ENCODE peak calls at places on chromosome 6, in seven cellular contexts. M, U, T, N, R, S and C are unnamed samples. For H3K27me3, the result is how much of the 10 kb centered on the place peaks cover.

GRCh38 chr6:138576303-138576702 is 77.0 kb upstream of the NHSL1 start:
- DNase-seq in M (no peak), U (peak), T (no peak), N (no peak), R (no peak), S (no peak), C (no peak)

GRCh38 chr6:42960243-42961019 is at the start of gene GNMT:
- DNase-seq in M (peak), U (peak), T (peak), N (peak), R (peak), S (no peak), C (peak)

GRCh38 chr6:3085074-3085473 is 16.8 kb downstream of the RIPK1 start:
- DNase-seq in M (no peak), U (no peak), T (peak), N (no peak), R (no peak), S (no peak), C (no peak)

GRCh38 chr6:131029661-131030297 is 33.3 kb downstream of the EPB41L2 start:
- DNase-seq in M (peak), U (peak), T (no peak), N (no peak), R (no peak), S (no peak), C (peak)

GRCh38 chr6:129186988-129187387 is 304.1 kb downstream of the LAMA2 start:
- DNase-seq in M (peak), U (no peak), T (no peak), N (no peak), R (peak), S (peak), C (no peak)

GRCh38 chr6:119129968-119130484 is 51.6 kb upstream of the FAM184A start:
- DNase-seq in M (peak), U (no peak), T (peak), N (no peak), R (peak), S (peak), C (no peak)

GRCh38 chr6:8029243-8029870 is 34.8 kb downstream of the BLOC1S5 start:
- DNase-seq in M (peak), U (peak), T (no peak), N (no peak), R (no peak), S (no peak), C (no peak)

GRCh38 chr6:72619883-72620696 is 1.8 kb upstream of the KCNQ5 start:
- DNase-seq in M (peak), U (peak), T (peak), N (peak), R (no peak), S (no peak), C (peak)

GRCh38 chr6:140485740-140486467 is 1111.5 kb upstream of the CITED2 start:
- DNase-seq in M (peak), U (no peak), T (no peak), N (no peak), R (peak), S (peak), C (no peak)
- H3K27ac ChIP-seq in M (peak), U (no peak), T (peak), N (no peak), R (peak), S (peak), C (no peak)

DNA sequence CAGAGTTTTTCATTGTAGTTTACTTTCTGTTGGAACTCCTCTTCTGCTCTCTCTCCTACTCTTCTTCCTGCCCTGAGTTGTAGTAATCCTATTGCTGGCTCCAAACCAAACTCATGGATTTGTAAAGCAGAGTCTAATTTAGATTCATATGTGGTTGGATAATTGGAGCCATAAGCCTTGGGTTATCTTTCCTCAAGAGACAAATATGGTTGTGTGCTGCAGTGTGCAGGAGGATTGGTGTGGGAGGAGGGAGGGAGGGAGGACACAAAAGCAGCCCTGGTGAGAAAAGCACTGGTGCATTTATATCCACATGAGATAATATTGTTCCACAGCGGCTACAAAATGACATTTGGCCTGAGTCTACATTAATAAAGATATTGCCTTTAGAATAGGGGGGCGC is 4.2 kb downstream of the HLA-G start:
- DNase-seq in M (no peak), U (no peak), T (no peak), N (no peak), R (no peak), S (no peak), C (no peak)
- H3K27me3 ChIP-seq in M (under half), U (half or more), T (under half), N (under half), R (under half), S (under half), C (half or more)

GRCh38 chr6:28725890-28726348 is 197.9 kb downstream of the TRIM27 start:
- DNase-seq in M (no peak), U (no peak), T (no peak), N (no peak), R (peak), S (no peak), C (peak)
- TF ChIP-seq EZH2phosphoT487 in M (no peak), U (no peak), T (no peak), N (no peak), R (no peak), S (no peak), C (no peak)

GRCh38 chr6:17666646-17667045 is 40.1 kb downstream of the NUP153 start:
- DNase-seq in M (no peak), U (no peak), T (no peak), N (no peak), R (no peak), S (no peak), C (no peak)

GRCh38 chr6:17677602-17678001 is 29.1 kb downstream of the NUP153 start:
- DNase-seq in M (no peak), U (no peak), T (no peak), N (no peak), R (no peak), S (no peak), C (no peak)

GRCh38 chr6:17673543-17674254 is 33.0 kb downstream of the NUP153 start:
- DNase-seq in M (no peak), U (no peak), T (no peak), N (no peak), R (no peak), S (no peak), C (no peak)

GRCh38 chr6:17672064-17672718 is 34.5 kb downstream of the NUP153 start:
- DNase-seq in M (no peak), U (no peak), T (no peak), N (no peak), R (no peak), S (no peak), C (no peak)
- H3K27ac ChIP-seq in M (no peak), U (no peak), T (no peak), N (no peak), R (no peak), S (no peak), C (no peak)

GRCh38 chr6:75566137-75566767 is 35.4 kb upstream of the SENP6 start:
- DNase-seq in M (no peak), U (no peak), T (no peak), N (no peak), R (no peak), S (no peak), C (no peak)
- H3K27me3 ChIP-seq in M (under half), U (under half), T (under half), N (under half), R (under half), S (under half), C (under half)

DNA sequence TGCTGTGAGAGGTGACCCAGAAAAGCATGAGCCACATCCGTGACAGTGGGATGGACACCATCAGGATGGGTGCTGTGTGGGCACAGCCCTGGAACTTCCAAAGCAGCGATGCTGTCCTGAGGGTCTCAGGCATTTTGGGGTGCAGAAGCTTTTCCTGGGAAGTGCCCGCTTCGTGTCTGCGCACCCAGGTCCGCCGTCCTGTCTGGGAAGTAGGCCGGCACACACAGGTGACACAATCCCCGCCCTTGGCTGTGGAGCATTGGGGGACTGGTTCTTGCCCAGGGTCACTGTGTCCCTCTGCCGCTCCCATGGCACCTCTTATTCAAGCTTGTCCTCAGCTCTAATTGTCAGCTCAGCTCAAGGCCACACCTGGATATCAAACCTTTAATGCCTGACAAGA is 112.6 kb downstream of the ZDHHC14 start:
- DNase-seq in M (no peak), U (no peak), T (no peak), N (no peak), R (no peak), S (no peak), C (no peak)
- TF ChIP-seq EZH2phosphoT487 in M (no peak), U (no peak), T (no peak), N (no peak), R (no peak), S (no peak), C (no peak)

DNA sequence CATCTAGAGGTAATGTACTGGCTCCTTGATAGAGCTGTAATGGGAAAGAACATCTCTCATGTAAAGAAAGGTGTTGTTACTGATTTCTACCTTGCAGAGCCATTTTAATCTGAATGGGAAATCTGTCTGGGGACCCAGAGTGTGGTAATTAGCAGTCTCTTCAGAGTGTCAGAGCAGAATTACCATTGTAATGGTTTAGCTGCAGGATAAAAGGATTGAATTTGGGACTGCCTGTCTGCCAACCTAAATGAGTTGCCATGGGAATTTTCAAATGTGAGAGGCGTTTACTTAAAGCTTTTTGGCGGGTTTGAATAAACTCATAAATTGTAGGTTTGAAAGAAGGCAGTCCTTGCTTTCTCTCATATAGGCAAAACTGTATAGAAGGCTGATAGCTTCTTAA is 128.8 kb downstream of the QKI start:
- DNase-seq in M (no peak), U (peak), T (no peak), N (no peak), R (no peak), S (no peak), C (peak)
- H3K27ac ChIP-seq in M (no peak), U (peak), T (no peak), N (no peak), R (no peak), S (no peak), C (peak)

DNA sequence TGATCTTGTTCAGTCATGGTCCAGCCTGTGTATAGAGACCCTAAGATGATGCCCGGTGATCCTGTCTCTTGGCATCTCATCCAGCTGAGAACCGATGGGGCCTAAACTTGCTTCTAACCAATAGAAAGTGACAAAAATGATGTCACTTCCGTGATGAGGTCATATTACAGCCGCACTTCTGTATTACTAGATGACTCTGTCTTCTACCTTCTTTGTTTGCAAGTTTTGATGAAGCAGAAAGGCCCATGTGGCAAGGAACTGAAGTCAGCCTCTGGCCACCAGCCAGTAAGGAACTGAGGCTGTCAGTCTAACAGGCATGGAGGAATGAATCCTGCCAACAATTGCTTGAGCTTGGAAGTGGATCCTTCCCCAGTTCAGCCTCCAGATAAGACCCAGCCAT is 32.8 kb upstream of the HLA-C start:
- DNase-seq in M (peak), U (no peak), T (no peak), N (no peak), R (peak), S (no peak), C (no peak)
- H3K27me3 ChIP-seq in M (under half), U (under half), T (under half), N (under half), R (under half), S (under half), C (under half)

GRCh38 chr6:114364295-114364694 is 21.5 kb upstream of the HS3ST5 start:
- DNase-seq in M (peak), U (peak), T (no peak), N (no peak), R (peak), S (no peak), C (peak)

GRCh38 chr6:114362396-114362795 is 19.6 kb upstream of the HS3ST5 start:
- DNase-seq in M (no peak), U (no peak), T (no peak), N (no peak), R (no peak), S (no peak), C (no peak)

GRCh38 chr6:114361036-114361435 is 18.2 kb upstream of the HS3ST5 start:
- DNase-seq in M (no peak), U (no peak), T (no peak), N (no peak), R (no peak), S (no peak), C (no peak)

GRCh38 chr6:114366899-114367298 is 24.1 kb upstream of the HS3ST5 start:
- DNase-seq in M (no peak), U (no peak), T (no peak), N (no peak), R (no peak), S (no peak), C (no peak)

DNA sequence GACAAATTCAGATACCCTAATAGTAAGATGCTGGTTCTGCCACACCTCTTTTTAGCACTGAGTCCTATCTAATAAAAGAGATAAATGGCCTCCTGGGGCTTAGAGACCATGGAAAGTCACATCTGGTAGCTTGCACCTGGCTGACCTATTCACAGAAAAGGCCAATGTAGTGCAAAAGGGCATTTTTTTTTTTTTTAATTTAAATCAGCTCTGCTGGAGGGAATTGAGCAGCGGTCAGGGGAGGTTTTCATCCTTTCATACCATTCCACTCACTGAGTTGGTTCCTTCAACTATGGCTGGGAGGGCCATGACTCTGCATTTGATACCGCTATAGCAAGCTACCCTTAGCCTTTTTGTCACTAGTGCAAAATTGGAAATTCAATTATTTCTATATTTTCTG is 20.1 kb upstream of the HS3ST5 start:
- DNase-seq in M (no peak), U (peak), T (no peak), N (no peak), R (no peak), S (no peak), C (peak)
- TF ChIP-seq EZH2phosphoT487 in M (no peak), U (no peak), T (no peak), N (no peak), R (no peak), S (no peak), C (no peak)